ENCODE peak calls at places on chromosomes 6 and 20, in seven cellular contexts. One of them, this sample, is unnamed.

GRCh38 chr6:147742445-147742844 is 234.0 kb downstream of the SAMD5 start:
- DNase-seq in mesendoderm: no peak
- DNase-seq in activated gamma-delta T cell treated with anti-CD3 and anti-CD28 coated beads, Interleukin-2, amount 50 U/mL, for 16 hours: no peak
- DNase-seq in cardiac muscle cell: no peak
- DNase-seq in T-cell: no peak
- DNase-seq in stomach: no peak
- DNase-seq in GM10248: no peak
- DNase-seq in this sample: no peak

GRCh38 chr6:39362487-39362865 is 40.0 kb upstream of the KCNK16 start:
- DNase-seq in activated gamma-delta T cell treated with anti-CD3 and anti-CD28 coated beads, Interleukin-2, amount 50 U/mL, for 16 hours: no peak
- DNase-seq in T-cell: no peak
- DNase-seq in mesendoderm: peak; percentile 85
- DNase-seq in cardiac muscle cell: no peak
- DNase-seq in stomach: no peak
- DNase-seq in GM10248: no peak
- DNase-seq in this sample: no peak

GRCh38 chr20:62603021-62603906 is 39.0 kb upstream of the SLCO4A1 start:
- DNase-seq in activated gamma-delta T cell treated with anti-CD3 and anti-CD28 coated beads, Interleukin-2, amount 50 U/mL, for 16 hours: peak; percentile 36
- DNase-seq in GM10248: peak; percentile 75
- DNase-seq in cardiac muscle cell: peak; percentile 19
- DNase-seq in stomach: peak; percentile 88
- DNase-seq in mesendoderm: no peak
- DNase-seq in T-cell: peak; percentile 37
- DNase-seq in this sample: peak; percentile 94

GRCh38 chr6:53628354-53629119 is 37.0 kb downstream of the KLHL31 start:
- DNase-seq in GM10248: no peak
- DNase-seq in T-cell: no peak
- DNase-seq in activated gamma-delta T cell treated with anti-CD3 and anti-CD28 coated beads, Interleukin-2, amount 50 U/mL, for 16 hours: no peak
- DNase-seq in mesendoderm: no peak
- DNase-seq in stomach: no peak
- DNase-seq in cardiac muscle cell: peak; percentile 36
- DNase-seq in this sample: no peak

GRCh38 chr20:62977613-62978558 is 25.4 kb downstream of the SLC17A9 start:
- DNase-seq in cardiac muscle cell: no peak
- DNase-seq in activated gamma-delta T cell treated with anti-CD3 and anti-CD28 coated beads, Interleukin-2, amount 50 U/mL, for 16 hours: peak; percentile 51
- DNase-seq in GM10248: peak; percentile 86
- DNase-seq in mesendoderm: no peak
- DNase-seq in T-cell: peak; percentile 77
- DNase-seq in stomach: peak; percentile 60
- DNase-seq in this sample: no peak

GRCh38 chr20:44176833-44177533 is 10.0 kb downstream of the JPH2 start:
- DNase-seq in T-cell: no peak
- DNase-seq in mesendoderm: peak; percentile 65
- DNase-seq in GM10248: no peak
- DNase-seq in activated gamma-delta T cell treated with anti-CD3 and anti-CD28 coated beads, Interleukin-2, amount 50 U/mL, for 16 hours: no peak
- DNase-seq in cardiac muscle cell: no peak
- DNase-seq in stomach: peak; percentile 48
- DNase-seq in this sample: no peak

GRCh38 chr6:1509241-1509640 is 100.5 kb upstream of the FOXC1 start:
- DNase-seq in T-cell: no peak
- DNase-seq in cardiac muscle cell: no peak
- DNase-seq in mesendoderm: no peak
- DNase-seq in stomach: no peak
- DNase-seq in GM10248: no peak
- DNase-seq in activated gamma-delta T cell treated with anti-CD3 and anti-CD28 coated beads, Interleukin-2, amount 50 U/mL, for 16 hours: no peak
- DNase-seq in this sample: no peak

GRCh38 chr20:40673442-40673841 is 15.6 kb downstream of the MAFB start:
- DNase-seq in mesendoderm: no peak
- DNase-seq in cardiac muscle cell: no peak
- DNase-seq in activated gamma-delta T cell treated with anti-CD3 and anti-CD28 coated beads, Interleukin-2, amount 50 U/mL, for 16 hours: no peak
- DNase-seq in GM10248: no peak
- DNase-seq in T-cell: no peak
- DNase-seq in stomach: peak; percentile 46
- DNase-seq in this sample: no peak

GRCh38 chr20:63253065-63253437 is 1.2 kb downstream of the NKAIN4 start:
- DNase-seq in mesendoderm: no peak
- DNase-seq in T-cell: no peak
- DNase-seq in cardiac muscle cell: no peak
- DNase-seq in activated gamma-delta T cell treated with anti-CD3 and anti-CD28 coated beads, Interleukin-2, amount 50 U/mL, for 16 hours: no peak
- DNase-seq in GM10248: no peak
- DNase-seq in stomach: no peak
- DNase-seq in this sample: no peak

GRCh38 chr6:11460837-11461661 is 76.5 kb upstream of the TMEM170B start:
- DNase-seq in T-cell: no peak
- DNase-seq in stomach: no peak
- DNase-seq in GM10248: peak; percentile 62
- DNase-seq in cardiac muscle cell: no peak
- DNase-seq in mesendoderm: no peak
- DNase-seq in activated gamma-delta T cell treated with anti-CD3 and anti-CD28 coated beads, Interleukin-2, amount 50 U/mL, for 16 hours: no peak
- DNase-seq in this sample: no peak

GRCh38 chr6:69584913-69585729 is 211.7 kb downstream of the LMBRD1 start:
- DNase-seq in activated gamma-delta T cell treated with anti-CD3 and anti-CD28 coated beads, Interleukin-2, amount 50 U/mL, for 16 hours: no peak
- DNase-seq in GM10248: peak; percentile 35
- DNase-seq in stomach: no peak
- DNase-seq in mesendoderm: peak; percentile 75
- DNase-seq in T-cell: no peak
- DNase-seq in cardiac muscle cell: no peak
- DNase-seq in this sample: peak; percentile 23

GRCh38 chr6:52507557-52508260 is 69.2 kb downstream of the TRAM2 start:
- DNase-seq in cardiac muscle cell: peak; percentile 88
- DNase-seq in T-cell: no peak
- DNase-seq in GM10248: no peak
- DNase-seq in mesendoderm: no peak
- DNase-seq in activated gamma-delta T cell treated with anti-CD3 and anti-CD28 coated beads, Interleukin-2, amount 50 U/mL, for 16 hours: no peak
- DNase-seq in stomach: no peak
- DNase-seq in this sample: no peak

GRCh38 chr6:167756594-167756993 is 70.1 kb upstream of the AFDN start:
- DNase-seq in cardiac muscle cell: no peak
- DNase-seq in stomach: no peak
- DNase-seq in T-cell: no peak
- DNase-seq in GM10248: no peak
- DNase-seq in activated gamma-delta T cell treated with anti-CD3 and anti-CD28 coated beads, Interleukin-2, amount 50 U/mL, for 16 hours: no peak
- DNase-seq in mesendoderm: no peak
- DNase-seq in this sample: no peak

GRCh38 chr20:56511926-56512325 is 12.6 kb upstream of the FAM209A start:
- DNase-seq in activated gamma-delta T cell treated with anti-CD3 and anti-CD28 coated beads, Interleukin-2, amount 50 U/mL, for 16 hours: no peak
- DNase-seq in mesendoderm: no peak
- DNase-seq in cardiac muscle cell: no peak
- DNase-seq in GM10248: no peak
- DNase-seq in stomach: no peak
- DNase-seq in T-cell: no peak
- DNase-seq in this sample: no peak

GRCh38 chr20:13382786-13383185 is 161.7 kb downstream of the ISM1 start:
- DNase-seq in GM10248: no peak
- DNase-seq in stomach: no peak
- DNase-seq in activated gamma-delta T cell treated with anti-CD3 and anti-CD28 coated beads, Interleukin-2, amount 50 U/mL, for 16 hours: no peak
- DNase-seq in cardiac muscle cell: no peak
- DNase-seq in T-cell: no peak
- DNase-seq in mesendoderm: no peak
- DNase-seq in this sample: no peak

GRCh38 chr6:169898788-169899480 is 147.5 kb downstream of the ERMARD start:
- DNase-seq in GM10248: no peak
- DNase-seq in stomach: no peak
- DNase-seq in T-cell: no peak
- DNase-seq in mesendoderm: peak; percentile 12
- DNase-seq in cardiac muscle cell: peak; percentile 14
- DNase-seq in activated gamma-delta T cell treated with anti-CD3 and anti-CD28 coated beads, Interleukin-2, amount 50 U/mL, for 16 hours: no peak
- DNase-seq in this sample: no peak

GRCh38 chr6:144362042-144363018 is 77.2 kb downstream of the UTRN start:
- DNase-seq in T-cell: no peak
- DNase-seq in activated gamma-delta T cell treated with anti-CD3 and anti-CD28 coated beads, Interleukin-2, amount 50 U/mL, for 16 hours: no peak
- DNase-seq in stomach: no peak
- DNase-seq in cardiac muscle cell: no peak
- DNase-seq in mesendoderm: no peak
- DNase-seq in GM10248: no peak
- DNase-seq in this sample: no peak

GRCh38 chr6:158631678-158632537 is 12.6 kb downstream of the DYNLT1 start:
- DNase-seq in stomach: peak; percentile 74
- DNase-seq in cardiac muscle cell: peak; percentile 86
- DNase-seq in GM10248: no peak
- DNase-seq in activated gamma-delta T cell treated with anti-CD3 and anti-CD28 coated beads, Interleukin-2, amount 50 U/mL, for 16 hours: no peak
- DNase-seq in mesendoderm: no peak
- DNase-seq in T-cell: no peak
- DNase-seq in this sample: no peak

GRCh38 chr6:160297310-160297709 is 38.7 kb upstream of the SLC22A2 start:
- DNase-seq in mesendoderm: peak; percentile 70
- DNase-seq in stomach: no peak
- DNase-seq in GM10248: no peak
- DNase-seq in cardiac muscle cell: no peak
- DNase-seq in activated gamma-delta T cell treated with anti-CD3 and anti-CD28 coated beads, Interleukin-2, amount 50 U/mL, for 16 hours: no peak
- DNase-seq in T-cell: no peak
- DNase-seq in this sample: no peak

GRCh38 chr6:150549007-150549406 is 50.7 kb upstream of the PLEKHG1 start:
- DNase-seq in GM10248: no peak
- DNase-seq in activated gamma-delta T cell treated with anti-CD3 and anti-CD28 coated beads, Interleukin-2, amount 50 U/mL, for 16 hours: no peak
- DNase-seq in stomach: no peak
- DNase-seq in T-cell: no peak
- DNase-seq in cardiac muscle cell: no peak
- DNase-seq in mesendoderm: peak; percentile 10
- DNase-seq in this sample: no peak

GRCh38 chr6:10486215-10486614 is 34.9 kb upstream of the GCNT2 start:
- DNase-seq in activated gamma-delta T cell treated with anti-CD3 and anti-CD28 coated beads, Interleukin-2, amount 50 U/mL, for 16 hours: no peak
- DNase-seq in mesendoderm: no peak
- DNase-seq in stomach: no peak
- DNase-seq in cardiac muscle cell: no peak
- DNase-seq in GM10248: no peak
- DNase-seq in T-cell: no peak
- DNase-seq in this sample: no peak

GRCh38 chr6:81901589-81901988 is 149.1 kb upstream of the TENT5A start:
- DNase-seq in GM10248: no peak
- DNase-seq in cardiac muscle cell: peak; percentile 21
- DNase-seq in stomach: no peak
- DNase-seq in activated gamma-delta T cell treated with anti-CD3 and anti-CD28 coated beads, Interleukin-2, amount 50 U/mL, for 16 hours: no peak
- DNase-seq in mesendoderm: no peak
- DNase-seq in T-cell: no peak
- DNase-seq in this sample: no peak

GRCh38 chr6:138250513-138251247 is 32.4 kb upstream of the PBOV1 start:
- DNase-seq in stomach: peak; percentile 85
- DNase-seq in GM10248: no peak
- DNase-seq in mesendoderm: no peak
- DNase-seq in cardiac muscle cell: peak; percentile 94
- DNase-seq in T-cell: no peak
- DNase-seq in activated gamma-delta T cell treated with anti-CD3 and anti-CD28 coated beads, Interleukin-2, amount 50 U/mL, for 16 hours: no peak
- DNase-seq in this sample: no peak

GRCh38 chr20:47220161-47220582 is 136.3 kb downstream of the ZMYND8 start:
- DNase-seq in mesendoderm: peak; percentile 71
- DNase-seq in T-cell: peak; percentile 46
- DNase-seq in cardiac muscle cell: peak; percentile 56
- DNase-seq in GM10248: peak; percentile 54
- DNase-seq in stomach: no peak
- DNase-seq in activated gamma-delta T cell treated with anti-CD3 and anti-CD28 coated beads, Interleukin-2, amount 50 U/mL, for 16 hours: peak; percentile 22
- DNase-seq in this sample: no peak

GRCh38 chr6:163398796-163399195 is 15.7 kb upstream of the QKI start:
- DNase-seq in activated gamma-delta T cell treated with anti-CD3 and anti-CD28 coated beads, Interleukin-2, amount 50 U/mL, for 16 hours: no peak
- DNase-seq in cardiac muscle cell: no peak
- DNase-seq in mesendoderm: no peak
- DNase-seq in GM10248: no peak
- DNase-seq in stomach: peak; percentile 36
- DNase-seq in T-cell: no peak
- DNase-seq in this sample: no peak

GRCh38 chr20:32206383-32207210 is 946 bp downstream of the PLAGL2 start:
- DNase-seq in stomach: no peak
- DNase-seq in GM10248: no peak
- DNase-seq in activated gamma-delta T cell treated with anti-CD3 and anti-CD28 coated beads, Interleukin-2, amount 50 U/mL, for 16 hours: no peak
- DNase-seq in mesendoderm: no peak
- DNase-seq in T-cell: no peak
- DNase-seq in cardiac muscle cell: no peak
- DNase-seq in this sample: no peak

GRCh38 chr6:37536462-37537225 is 37.0 kb upstream of the CCDC167 start:
- DNase-seq in T-cell: no peak
- DNase-seq in GM10248: no peak
- DNase-seq in activated gamma-delta T cell treated with anti-CD3 and anti-CD28 coated beads, Interleukin-2, amount 50 U/mL, for 16 hours: no peak
- DNase-seq in mesendoderm: peak; percentile 61
- DNase-seq in stomach: no peak
- DNase-seq in cardiac muscle cell: no peak
- DNase-seq in this sample: no peak

GRCh38 chr6:53250137-53250760 is 98.5 kb downstream of the ELOVL5 start:
- DNase-seq in GM10248: no peak
- DNase-seq in cardiac muscle cell: no peak
- DNase-seq in mesendoderm: no peak
- DNase-seq in stomach: no peak
- DNase-seq in T-cell: no peak
- DNase-seq in activated gamma-delta T cell treated with anti-CD3 and anti-CD28 coated beads, Interleukin-2, amount 50 U/mL, for 16 hours: no peak
- DNase-seq in this sample: no peak

GRCh38 chr6:48755315-48755714 is 644.3 kb upstream of the PTCHD4 start:
- DNase-seq in T-cell: no peak
- DNase-seq in mesendoderm: no peak
- DNase-seq in stomach: no peak
- DNase-seq in cardiac muscle cell: no peak
- DNase-seq in GM10248: no peak
- DNase-seq in activated gamma-delta T cell treated with anti-CD3 and anti-CD28 coated beads, Interleukin-2, amount 50 U/mL, for 16 hours: no peak
- DNase-seq in this sample: no peak

GRCh38 chr6:40395066-40395697 is 192.0 kb downstream of the LRFN2 start:
- DNase-seq in stomach: peak; percentile 36
- DNase-seq in mesendoderm: peak; percentile 7
- DNase-seq in T-cell: no peak
- DNase-seq in activated gamma-delta T cell treated with anti-CD3 and anti-CD28 coated beads, Interleukin-2, amount 50 U/mL, for 16 hours: no peak
- DNase-seq in GM10248: no peak
- DNase-seq in cardiac muscle cell: no peak
- DNase-seq in this sample: no peak

GRCh38 chr6:160882019-160882418 is 109.5 kb upstream of the MAP3K4 start:
- DNase-seq in activated gamma-delta T cell treated with anti-CD3 and anti-CD28 coated beads, Interleukin-2, amount 50 U/mL, for 16 hours: no peak
- DNase-seq in GM10248: no peak
- DNase-seq in mesendoderm: no peak
- DNase-seq in T-cell: no peak
- DNase-seq in stomach: no peak
- DNase-seq in cardiac muscle cell: no peak
- DNase-seq in this sample: no peak

GRCh38 chr20:63830821-63831593 is at the start of gene ZBTB46:
- DNase-seq in cardiac muscle cell: peak; percentile 60
- DNase-seq in mesendoderm: peak; percentile 46
- DNase-seq in GM10248: peak; percentile 94
- DNase-seq in activated gamma-delta T cell treated with anti-CD3 and anti-CD28 coated beads, Interleukin-2, amount 50 U/mL, for 16 hours: no peak
- DNase-seq in stomach: peak; percentile 62
- DNase-seq in T-cell: no peak
- DNase-seq in this sample: no peak

GRCh38 chr6:19180348-19181073 is 656.7 kb upstream of the ID4 start:
- DNase-seq in GM10248: no peak
- DNase-seq in stomach: peak; percentile 57
- DNase-seq in T-cell: no peak
- DNase-seq in activated gamma-delta T cell treated with anti-CD3 and anti-CD28 coated beads, Interleukin-2, amount 50 U/mL, for 16 hours: no peak
- DNase-seq in cardiac muscle cell: peak; percentile 56
- DNase-seq in mesendoderm: no peak
- DNase-seq in this sample: no peak